ENCODE peak calls at places on chromosomes 11 and 22, in eight cellular contexts. One of them, this sample, is unnamed.
A peak's percentile ranks its signal among the peaks of the same experiment; 100 is the strongest.

GRCh38 chr22:26585104-26585790 is 4.7 kb downstream of the TPST2 start:
- DNase-seq in Peyer's patch: no peak
- DNase-seq in stimulated activated CD4-positive, alpha-beta T cell treated with anti-CD3 and anti-CD28 coated beads, Interleukin-2, amount 100 ng/mL, for 24 hours: no peak
- DNase-seq in T-helper 1 cell: no peak
- DNase-seq in CD4-positive, CD25-positive, alpha-beta regulatory T cell: no peak
- DNase-seq in stimulated activated CD8-positive, alpha-beta memory T cell treated with anti-CD3 and anti-CD28 coated beads, Interleukin-2, amount 100 ng/mL, for 48 hours: no peak
- DNase-seq in adipocyte: peak; percentile 89
- DNase-seq in A549: no peak
- DNase-seq in this sample: peak; percentile 72

GRCh38 chr11:36304349-36304748 is 8.3 kb downstream of the PRR5L start:
- DNase-seq in stimulated activated CD8-positive, alpha-beta memory T cell treated with anti-CD3 and anti-CD28 coated beads, Interleukin-2, amount 100 ng/mL, for 48 hours: no peak
- DNase-seq in stimulated activated CD4-positive, alpha-beta T cell treated with anti-CD3 and anti-CD28 coated beads, Interleukin-2, amount 100 ng/mL, for 24 hours: no peak
- DNase-seq in T-helper 1 cell: no peak
- DNase-seq in CD4-positive, CD25-positive, alpha-beta regulatory T cell: no peak
- DNase-seq in A549: no peak
- DNase-seq in adipocyte: peak; percentile 63
- DNase-seq in Peyer's patch: no peak
- DNase-seq in this sample: no peak

GRCh38 chr11:6604081-6604626 is 580 bp downstream of the ILK start:
- DNase-seq in adipocyte: peak; percentile 81
- DNase-seq in T-helper 1 cell: no peak
- DNase-seq in CD4-positive, CD25-positive, alpha-beta regulatory T cell: peak; percentile 32
- DNase-seq in Peyer's patch: peak; percentile 66
- DNase-seq in stimulated activated CD4-positive, alpha-beta T cell treated with anti-CD3 and anti-CD28 coated beads, Interleukin-2, amount 100 ng/mL, for 24 hours: peak; percentile 57
- DNase-seq in stimulated activated CD8-positive, alpha-beta memory T cell treated with anti-CD3 and anti-CD28 coated beads, Interleukin-2, amount 100 ng/mL, for 48 hours: peak; percentile 14
- DNase-seq in A549: peak; percentile 47
- DNase-seq in this sample: no peak

GRCh38 chr11:102346748-102347525 is at the start of gene BIRC2:
- DNase-seq in CD4-positive, CD25-positive, alpha-beta regulatory T cell: peak; percentile 90
- DNase-seq in stimulated activated CD4-positive, alpha-beta T cell treated with anti-CD3 and anti-CD28 coated beads, Interleukin-2, amount 100 ng/mL, for 24 hours: peak; percentile 96
- DNase-seq in A549: peak; percentile 36
- DNase-seq in Peyer's patch: peak; percentile 96
- DNase-seq in adipocyte: peak; percentile 98
- DNase-seq in T-helper 1 cell: peak; percentile 88
- DNase-seq in stimulated activated CD8-positive, alpha-beta memory T cell treated with anti-CD3 and anti-CD28 coated beads, Interleukin-2, amount 100 ng/mL, for 48 hours: peak; percentile 95
- DNase-seq in this sample: peak; percentile 94

GRCh38 chr11:3214420-3214699 is 4.3 kb downstream of the MRGPRG start:
- DNase-seq in A549: no peak
- DNase-seq in CD4-positive, CD25-positive, alpha-beta regulatory T cell: no peak
- DNase-seq in T-helper 1 cell: no peak
- DNase-seq in Peyer's patch: no peak
- DNase-seq in stimulated activated CD8-positive, alpha-beta memory T cell treated with anti-CD3 and anti-CD28 coated beads, Interleukin-2, amount 100 ng/mL, for 48 hours: no peak
- DNase-seq in stimulated activated CD4-positive, alpha-beta T cell treated with anti-CD3 and anti-CD28 coated beads, Interleukin-2, amount 100 ng/mL, for 24 hours: no peak
- DNase-seq in adipocyte: no peak
- DNase-seq in this sample: no peak

GRCh38 chr11:57761301-57762234 is at the start of gene CTNND1:
- DNase-seq in adipocyte: peak; percentile 98
- DNase-seq in A549: peak; percentile 99
- DNase-seq in stimulated activated CD4-positive, alpha-beta T cell treated with anti-CD3 and anti-CD28 coated beads, Interleukin-2, amount 100 ng/mL, for 24 hours: no peak
- DNase-seq in Peyer's patch: peak; percentile 48
- DNase-seq in T-helper 1 cell: no peak
- DNase-seq in stimulated activated CD8-positive, alpha-beta memory T cell treated with anti-CD3 and anti-CD28 coated beads, Interleukin-2, amount 100 ng/mL, for 48 hours: no peak
- DNase-seq in CD4-positive, CD25-positive, alpha-beta regulatory T cell: no peak
- DNase-seq in this sample: no peak

GRCh38 chr11:69339041-69339733 is 45.2 kb downstream of the MYEOV start:
- DNase-seq in stimulated activated CD8-positive, alpha-beta memory T cell treated with anti-CD3 and anti-CD28 coated beads, Interleukin-2, amount 100 ng/mL, for 48 hours: no peak
- DNase-seq in Peyer's patch: peak; percentile 6
- DNase-seq in CD4-positive, CD25-positive, alpha-beta regulatory T cell: no peak
- DNase-seq in A549: no peak
- DNase-seq in stimulated activated CD4-positive, alpha-beta T cell treated with anti-CD3 and anti-CD28 coated beads, Interleukin-2, amount 100 ng/mL, for 24 hours: peak; percentile 15
- DNase-seq in T-helper 1 cell: no peak
- DNase-seq in adipocyte: no peak
- DNase-seq in this sample: no peak

GRCh38 chr11:124793466-124794278 is 6.5 kb downstream of the MSANTD2 start:
- DNase-seq in stimulated activated CD8-positive, alpha-beta memory T cell treated with anti-CD3 and anti-CD28 coated beads, Interleukin-2, amount 100 ng/mL, for 48 hours: no peak
- DNase-seq in T-helper 1 cell: no peak
- DNase-seq in Peyer's patch: no peak
- DNase-seq in stimulated activated CD4-positive, alpha-beta T cell treated with anti-CD3 and anti-CD28 coated beads, Interleukin-2, amount 100 ng/mL, for 24 hours: no peak
- DNase-seq in adipocyte: peak; percentile 73
- DNase-seq in A549: peak; percentile 40
- DNase-seq in CD4-positive, CD25-positive, alpha-beta regulatory T cell: no peak
- DNase-seq in this sample: no peak

GRCh38 chr11:3073029-3073435 is 15.8 kb upstream of the CARS1 start:
- DNase-seq in T-helper 1 cell: no peak
- DNase-seq in adipocyte: peak; percentile 97
- DNase-seq in Peyer's patch: no peak
- DNase-seq in CD4-positive, CD25-positive, alpha-beta regulatory T cell: no peak
- DNase-seq in stimulated activated CD8-positive, alpha-beta memory T cell treated with anti-CD3 and anti-CD28 coated beads, Interleukin-2, amount 100 ng/mL, for 48 hours: no peak
- DNase-seq in stimulated activated CD4-positive, alpha-beta T cell treated with anti-CD3 and anti-CD28 coated beads, Interleukin-2, amount 100 ng/mL, for 24 hours: no peak
- DNase-seq in A549: no peak
- DNase-seq in this sample: no peak

GRCh38 chr22:25187469-25187868 is 12.2 kb upstream of the CRYBB3 start:
- DNase-seq in CD4-positive, CD25-positive, alpha-beta regulatory T cell: no peak
- DNase-seq in stimulated activated CD4-positive, alpha-beta T cell treated with anti-CD3 and anti-CD28 coated beads, Interleukin-2, amount 100 ng/mL, for 24 hours: no peak
- DNase-seq in stimulated activated CD8-positive, alpha-beta memory T cell treated with anti-CD3 and anti-CD28 coated beads, Interleukin-2, amount 100 ng/mL, for 48 hours: no peak
- DNase-seq in adipocyte: no peak
- DNase-seq in Peyer's patch: no peak
- DNase-seq in T-helper 1 cell: no peak
- DNase-seq in A549: no peak
- DNase-seq in this sample: no peak

GRCh38 chr22:19770349-19771220 is 10.0 kb downstream of the TBX1 start:
- DNase-seq in stimulated activated CD4-positive, alpha-beta T cell treated with anti-CD3 and anti-CD28 coated beads, Interleukin-2, amount 100 ng/mL, for 24 hours: no peak
- DNase-seq in adipocyte: no peak
- DNase-seq in CD4-positive, CD25-positive, alpha-beta regulatory T cell: no peak
- DNase-seq in stimulated activated CD8-positive, alpha-beta memory T cell treated with anti-CD3 and anti-CD28 coated beads, Interleukin-2, amount 100 ng/mL, for 48 hours: no peak
- DNase-seq in T-helper 1 cell: no peak
- DNase-seq in A549: no peak
- DNase-seq in Peyer's patch: no peak
- DNase-seq in this sample: no peak

GRCh38 chr22:49997932-49998717 is 14.4 kb downstream of the IL17REL start:
- DNase-seq in stimulated activated CD8-positive, alpha-beta memory T cell treated with anti-CD3 and anti-CD28 coated beads, Interleukin-2, amount 100 ng/mL, for 48 hours: no peak
- DNase-seq in A549: no peak
- DNase-seq in adipocyte: no peak
- DNase-seq in CD4-positive, CD25-positive, alpha-beta regulatory T cell: no peak
- DNase-seq in Peyer's patch: no peak
- DNase-seq in stimulated activated CD4-positive, alpha-beta T cell treated with anti-CD3 and anti-CD28 coated beads, Interleukin-2, amount 100 ng/mL, for 24 hours: no peak
- DNase-seq in T-helper 1 cell: no peak
- DNase-seq in this sample: peak; percentile 69

GRCh38 chr11:26276798-26277424 is 55.0 kb upstream of the ANO3 start:
- DNase-seq in adipocyte: peak; percentile 86
- DNase-seq in A549: peak; percentile 10
- DNase-seq in Peyer's patch: peak; percentile 29
- DNase-seq in stimulated activated CD8-positive, alpha-beta memory T cell treated with anti-CD3 and anti-CD28 coated beads, Interleukin-2, amount 100 ng/mL, for 48 hours: peak; percentile 8
- DNase-seq in CD4-positive, CD25-positive, alpha-beta regulatory T cell: peak; percentile 2
- DNase-seq in stimulated activated CD4-positive, alpha-beta T cell treated with anti-CD3 and anti-CD28 coated beads, Interleukin-2, amount 100 ng/mL, for 24 hours: peak; percentile 18
- DNase-seq in T-helper 1 cell: no peak
- DNase-seq in this sample: no peak

GRCh38 chr22:40609216-40609615 is 27.3 kb downstream of the MRTFA start:
- DNase-seq in stimulated activated CD4-positive, alpha-beta T cell treated with anti-CD3 and anti-CD28 coated beads, Interleukin-2, amount 100 ng/mL, for 24 hours: no peak
- DNase-seq in A549: no peak
- DNase-seq in CD4-positive, CD25-positive, alpha-beta regulatory T cell: no peak
- DNase-seq in Peyer's patch: no peak
- DNase-seq in T-helper 1 cell: no peak
- DNase-seq in stimulated activated CD8-positive, alpha-beta memory T cell treated with anti-CD3 and anti-CD28 coated beads, Interleukin-2, amount 100 ng/mL, for 48 hours: no peak
- DNase-seq in adipocyte: no peak
- DNase-seq in this sample: no peak

GRCh38 chr11:3109921-3110706 is 52.9 kb upstream of the CARS1 start:
- DNase-seq in A549: peak; percentile 60
- DNase-seq in stimulated activated CD4-positive, alpha-beta T cell treated with anti-CD3 and anti-CD28 coated beads, Interleukin-2, amount 100 ng/mL, for 24 hours: peak; percentile 33
- DNase-seq in adipocyte: peak; percentile 46
- DNase-seq in Peyer's patch: no peak
- DNase-seq in stimulated activated CD8-positive, alpha-beta memory T cell treated with anti-CD3 and anti-CD28 coated beads, Interleukin-2, amount 100 ng/mL, for 48 hours: peak; percentile 14
- DNase-seq in CD4-positive, CD25-positive, alpha-beta regulatory T cell: no peak
- DNase-seq in T-helper 1 cell: no peak
- DNase-seq in this sample: peak; percentile 43

GRCh38 chr11:19642759-19643158 is 69.9 kb upstream of the NAV2 start:
- DNase-seq in A549: no peak
- DNase-seq in CD4-positive, CD25-positive, alpha-beta regulatory T cell: no peak
- DNase-seq in stimulated activated CD4-positive, alpha-beta T cell treated with anti-CD3 and anti-CD28 coated beads, Interleukin-2, amount 100 ng/mL, for 24 hours: no peak
- DNase-seq in adipocyte: no peak
- DNase-seq in T-helper 1 cell: no peak
- DNase-seq in stimulated activated CD8-positive, alpha-beta memory T cell treated with anti-CD3 and anti-CD28 coated beads, Interleukin-2, amount 100 ng/mL, for 48 hours: no peak
- DNase-seq in Peyer's patch: no peak
- DNase-seq in this sample: no peak

GRCh38 chr22:47119181-47119580 is 356.7 kb downstream of the TBC1D22A start:
- DNase-seq in T-helper 1 cell: no peak
- DNase-seq in adipocyte: no peak
- DNase-seq in stimulated activated CD4-positive, alpha-beta T cell treated with anti-CD3 and anti-CD28 coated beads, Interleukin-2, amount 100 ng/mL, for 24 hours: no peak
- DNase-seq in stimulated activated CD8-positive, alpha-beta memory T cell treated with anti-CD3 and anti-CD28 coated beads, Interleukin-2, amount 100 ng/mL, for 48 hours: no peak
- DNase-seq in A549: no peak
- DNase-seq in CD4-positive, CD25-positive, alpha-beta regulatory T cell: no peak
- DNase-seq in Peyer's patch: no peak
- DNase-seq in this sample: no peak

GRCh38 chr22:19902245-19902699 is 39.3 kb upstream of the COMT start:
- DNase-seq in A549: no peak
- DNase-seq in adipocyte: no peak
- DNase-seq in T-helper 1 cell: no peak
- DNase-seq in stimulated activated CD4-positive, alpha-beta T cell treated with anti-CD3 and anti-CD28 coated beads, Interleukin-2, amount 100 ng/mL, for 24 hours: no peak
- DNase-seq in Peyer's patch: no peak
- DNase-seq in CD4-positive, CD25-positive, alpha-beta regulatory T cell: no peak
- DNase-seq in stimulated activated CD8-positive, alpha-beta memory T cell treated with anti-CD3 and anti-CD28 coated beads, Interleukin-2, amount 100 ng/mL, for 48 hours: no peak
- DNase-seq in this sample: peak; percentile 63

GRCh38 chr11:45921561-45922424 is 663 bp upstream of the LARGE2 start:
- DNase-seq in T-helper 1 cell: no peak
- DNase-seq in CD4-positive, CD25-positive, alpha-beta regulatory T cell: peak; percentile 20
- DNase-seq in A549: no peak
- DNase-seq in stimulated activated CD8-positive, alpha-beta memory T cell treated with anti-CD3 and anti-CD28 coated beads, Interleukin-2, amount 100 ng/mL, for 48 hours: no peak
- DNase-seq in adipocyte: no peak
- DNase-seq in Peyer's patch: peak; percentile 58
- DNase-seq in stimulated activated CD4-positive, alpha-beta T cell treated with anti-CD3 and anti-CD28 coated beads, Interleukin-2, amount 100 ng/mL, for 24 hours: no peak
- DNase-seq in this sample: peak; percentile 82

GRCh38 chr11:64447717-64448598 is 89.0 kb downstream of the RPS6KA4 start:
- DNase-seq in T-helper 1 cell: no peak
- DNase-seq in stimulated activated CD8-positive, alpha-beta memory T cell treated with anti-CD3 and anti-CD28 coated beads, Interleukin-2, amount 100 ng/mL, for 48 hours: no peak
- DNase-seq in A549: no peak
- DNase-seq in stimulated activated CD4-positive, alpha-beta T cell treated with anti-CD3 and anti-CD28 coated beads, Interleukin-2, amount 100 ng/mL, for 24 hours: no peak
- DNase-seq in CD4-positive, CD25-positive, alpha-beta regulatory T cell: no peak
- DNase-seq in Peyer's patch: peak; percentile 59
- DNase-seq in adipocyte: peak; percentile 58
- DNase-seq in this sample: peak; percentile 58

GRCh38 chr22:46726066-46726985 is 11.7 kb downstream of the CERK start:
- DNase-seq in A549: no peak
- DNase-seq in adipocyte: peak; percentile 50
- DNase-seq in Peyer's patch: no peak
- DNase-seq in stimulated activated CD8-positive, alpha-beta memory T cell treated with anti-CD3 and anti-CD28 coated beads, Interleukin-2, amount 100 ng/mL, for 48 hours: no peak
- DNase-seq in T-helper 1 cell: no peak
- DNase-seq in stimulated activated CD4-positive, alpha-beta T cell treated with anti-CD3 and anti-CD28 coated beads, Interleukin-2, amount 100 ng/mL, for 24 hours: no peak
- DNase-seq in CD4-positive, CD25-positive, alpha-beta regulatory T cell: no peak
- DNase-seq in this sample: peak; percentile 79

GRCh38 chr11:117169726-117170125 is 8.8 kb upstream of the SIDT2 start:
- DNase-seq in stimulated activated CD8-positive, alpha-beta memory T cell treated with anti-CD3 and anti-CD28 coated beads, Interleukin-2, amount 100 ng/mL, for 48 hours: no peak
- DNase-seq in CD4-positive, CD25-positive, alpha-beta regulatory T cell: no peak
- DNase-seq in Peyer's patch: no peak
- DNase-seq in A549: no peak
- DNase-seq in T-helper 1 cell: no peak
- DNase-seq in adipocyte: no peak
- DNase-seq in stimulated activated CD4-positive, alpha-beta T cell treated with anti-CD3 and anti-CD28 coated beads, Interleukin-2, amount 100 ng/mL, for 24 hours: no peak
- DNase-seq in this sample: no peak

GRCh38 chr22:22684605-22685561 is 40.5 kb downstream of the GGTLC2 start:
- DNase-seq in adipocyte: peak; percentile 82
- DNase-seq in T-helper 1 cell: no peak
- DNase-seq in CD4-positive, CD25-positive, alpha-beta regulatory T cell: no peak
- DNase-seq in stimulated activated CD8-positive, alpha-beta memory T cell treated with anti-CD3 and anti-CD28 coated beads, Interleukin-2, amount 100 ng/mL, for 48 hours: no peak
- DNase-seq in Peyer's patch: peak; percentile 70
- DNase-seq in A549: no peak
- DNase-seq in stimulated activated CD4-positive, alpha-beta T cell treated with anti-CD3 and anti-CD28 coated beads, Interleukin-2, amount 100 ng/mL, for 24 hours: no peak
- DNase-seq in this sample: no peak

GRCh38 chr11:47412152-47412746 is 3.9 kb downstream of the SLC39A13 start:
- DNase-seq in T-helper 1 cell: no peak
- DNase-seq in CD4-positive, CD25-positive, alpha-beta regulatory T cell: peak; percentile 28
- DNase-seq in stimulated activated CD4-positive, alpha-beta T cell treated with anti-CD3 and anti-CD28 coated beads, Interleukin-2, amount 100 ng/mL, for 24 hours: peak; percentile 71
- DNase-seq in A549: peak; percentile 75
- DNase-seq in adipocyte: peak; percentile 69
- DNase-seq in Peyer's patch: peak; percentile 41
- DNase-seq in stimulated activated CD8-positive, alpha-beta memory T cell treated with anti-CD3 and anti-CD28 coated beads, Interleukin-2, amount 100 ng/mL, for 48 hours: peak; percentile 35
- DNase-seq in this sample: peak; percentile 93

GRCh38 chr11:13674799-13675509 is 6.5 kb downstream of the FAR1 start:
- DNase-seq in A549: no peak
- DNase-seq in T-helper 1 cell: no peak
- DNase-seq in Peyer's patch: no peak
- DNase-seq in stimulated activated CD4-positive, alpha-beta T cell treated with anti-CD3 and anti-CD28 coated beads, Interleukin-2, amount 100 ng/mL, for 24 hours: no peak
- DNase-seq in adipocyte: no peak
- DNase-seq in stimulated activated CD8-positive, alpha-beta memory T cell treated with anti-CD3 and anti-CD28 coated beads, Interleukin-2, amount 100 ng/mL, for 48 hours: no peak
- DNase-seq in CD4-positive, CD25-positive, alpha-beta regulatory T cell: no peak
- DNase-seq in this sample: no peak

GRCh38 chr11:26333906-26334305 is 2.0 kb downstream of the ANO3 start:
- DNase-seq in Peyer's patch: no peak
- DNase-seq in CD4-positive, CD25-positive, alpha-beta regulatory T cell: no peak
- DNase-seq in stimulated activated CD8-positive, alpha-beta memory T cell treated with anti-CD3 and anti-CD28 coated beads, Interleukin-2, amount 100 ng/mL, for 48 hours: no peak
- DNase-seq in A549: no peak
- DNase-seq in adipocyte: peak; percentile 35
- DNase-seq in stimulated activated CD4-positive, alpha-beta T cell treated with anti-CD3 and anti-CD28 coated beads, Interleukin-2, amount 100 ng/mL, for 24 hours: no peak
- DNase-seq in T-helper 1 cell: no peak
- DNase-seq in this sample: no peak

GRCh38 chr22:35140879-35141745 is 75.2 kb downstream of the ISX start:
- DNase-seq in stimulated activated CD8-positive, alpha-beta memory T cell treated with anti-CD3 and anti-CD28 coated beads, Interleukin-2, amount 100 ng/mL, for 48 hours: no peak
- DNase-seq in adipocyte: no peak
- DNase-seq in stimulated activated CD4-positive, alpha-beta T cell treated with anti-CD3 and anti-CD28 coated beads, Interleukin-2, amount 100 ng/mL, for 24 hours: no peak
- DNase-seq in T-helper 1 cell: no peak
- DNase-seq in A549: no peak
- DNase-seq in Peyer's patch: no peak
- DNase-seq in CD4-positive, CD25-positive, alpha-beta regulatory T cell: no peak
- DNase-seq in this sample: no peak

GRCh38 chr22:42340150-42340549 is 69.7 kb upstream of the TCF20 start:
- DNase-seq in A549: no peak
- DNase-seq in adipocyte: no peak
- DNase-seq in stimulated activated CD8-positive, alpha-beta memory T cell treated with anti-CD3 and anti-CD28 coated beads, Interleukin-2, amount 100 ng/mL, for 48 hours: no peak
- DNase-seq in T-helper 1 cell: no peak
- DNase-seq in CD4-positive, CD25-positive, alpha-beta regulatory T cell: no peak
- DNase-seq in stimulated activated CD4-positive, alpha-beta T cell treated with anti-CD3 and anti-CD28 coated beads, Interleukin-2, amount 100 ng/mL, for 24 hours: no peak
- DNase-seq in Peyer's patch: no peak
- DNase-seq in this sample: no peak

GRCh38 chr22:40400173-40400572 is 29.8 kb downstream of the SGSM3 start:
- DNase-seq in Peyer's patch: peak; percentile 82
- DNase-seq in stimulated activated CD4-positive, alpha-beta T cell treated with anti-CD3 and anti-CD28 coated beads, Interleukin-2, amount 100 ng/mL, for 24 hours: no peak
- DNase-seq in T-helper 1 cell: no peak
- DNase-seq in CD4-positive, CD25-positive, alpha-beta regulatory T cell: peak; percentile 16
- DNase-seq in stimulated activated CD8-positive, alpha-beta memory T cell treated with anti-CD3 and anti-CD28 coated beads, Interleukin-2, amount 100 ng/mL, for 48 hours: no peak
- DNase-seq in adipocyte: no peak
- DNase-seq in A549: no peak
- DNase-seq in this sample: peak; percentile 88

GRCh38 chr22:37638351-37639069 is 959 bp upstream of the SH3BP1 start:
- DNase-seq in stimulated activated CD4-positive, alpha-beta T cell treated with anti-CD3 and anti-CD28 coated beads, Interleukin-2, amount 100 ng/mL, for 24 hours: no peak
- DNase-seq in CD4-positive, CD25-positive, alpha-beta regulatory T cell: no peak
- DNase-seq in Peyer's patch: peak; percentile 51
- DNase-seq in T-helper 1 cell: no peak
- DNase-seq in stimulated activated CD8-positive, alpha-beta memory T cell treated with anti-CD3 and anti-CD28 coated beads, Interleukin-2, amount 100 ng/mL, for 48 hours: no peak
- DNase-seq in adipocyte: no peak
- DNase-seq in A549: no peak
- DNase-seq in this sample: no peak

GRCh38 chr22:29912605-29913398 is 29.8 kb downstream of the MTMR3 start:
- DNase-seq in Peyer's patch: no peak
- DNase-seq in stimulated activated CD4-positive, alpha-beta T cell treated with anti-CD3 and anti-CD28 coated beads, Interleukin-2, amount 100 ng/mL, for 24 hours: no peak
- DNase-seq in A549: no peak
- DNase-seq in T-helper 1 cell: no peak
- DNase-seq in adipocyte: peak; percentile 89
- DNase-seq in stimulated activated CD8-positive, alpha-beta memory T cell treated with anti-CD3 and anti-CD28 coated beads, Interleukin-2, amount 100 ng/mL, for 48 hours: no peak
- DNase-seq in CD4-positive, CD25-positive, alpha-beta regulatory T cell: no peak
- DNase-seq in this sample: no peak

GRCh38 chr11:14542384-14542783 is 22.2 kb upstream of the PSMA1 start:
- DNase-seq in CD4-positive, CD25-positive, alpha-beta regulatory T cell: no peak
- DNase-seq in stimulated activated CD8-positive, alpha-beta memory T cell treated with anti-CD3 and anti-CD28 coated beads, Interleukin-2, amount 100 ng/mL, for 48 hours: no peak
- DNase-seq in A549: no peak
- DNase-seq in Peyer's patch: no peak
- DNase-seq in adipocyte: no peak
- DNase-seq in T-helper 1 cell: no peak
- DNase-seq in stimulated activated CD4-positive, alpha-beta T cell treated with anti-CD3 and anti-CD28 coated beads, Interleukin-2, amount 100 ng/mL, for 24 hours: no peak
- DNase-seq in this sample: no peak

This sample was measured in left lung.